ENCODE peak calls at places on chromosome X, in ten cellular contexts. A is GM20000, P is T-cell, N is GM12865, E is keratinocyte, D is activated T-cell treated with anti-CD3 and anti-CD28 coated beads for 24 hours, G is posterior vena cava, K is Right ventricle myocardium superior, X is IMR-90, B is tibial nerve. Q is an unnamed sample.
A peak's percentile ranks its signal among the peaks of the same experiment; 100 is the strongest.

GRCh38 chrX:106201502-106202178 is 33.5 kb downstream of the PWWP3B start:
- DNase-seq in A (no peak), P (no peak), N (no peak), E (no peak), D (no peak), G (no peak), K (no peak), X (no peak), B (no peak), Q (no peak)

GRCh38 chrX:40843643-40844042 is 108.3 kb upstream of the MED14 start:
- DNase-seq in A (no peak), P (no peak), N (no peak), E (no peak), D (no peak), G (no peak), K (no peak), X (no peak), B (no peak), Q (no peak)

GRCh38 chrX:11886745-11887144 is 128.7 kb downstream of the MSL3 start:
- DNase-seq in A (no peak), P (no peak), N (no peak), E (peak; percentile 70), D (no peak), G (no peak), K (no peak), X (peak; percentile 0), B (no peak), Q (no peak)

GRCh38 chrX:71632923-71633657 is 14.8 kb upstream of the CXCR3 start:
- DNase-seq in A (no peak), P (no peak), N (no peak), E (no peak), D (no peak), G (peak; percentile 52), K (no peak), X (no peak), B (no peak), Q (no peak)

GRCh38 chrX:10326578-10326977 is 169.8 kb downstream of the CLCN4 start:
- DNase-seq in A (no peak), P (no peak), N (peak; percentile 2), E (no peak), D (no peak), G (no peak), K (peak; percentile 25), X (peak; percentile 43), B (no peak), Q (no peak)

GRCh38 chrX:38664285-38664684 is 102.9 kb downstream of the TSPAN7 start:
- DNase-seq in A (no peak), P (no peak), N (peak; percentile 32), E (no peak), D (no peak), G (no peak), K (no peak), X (peak; percentile 43), B (no peak), Q (no peak)

GRCh38 chrX:2967998-2968909 is 38.1 kb upstream of the ARSH start:
- DNase-seq in A (no peak), P (no peak), N (no peak), E (peak; percentile 0), D (peak; percentile 15), G (no peak), K (peak; percentile 37), X (peak; percentile 29), B (peak; percentile 17), Q (no peak)

GRCh38 chrX:122817321-122817720 is 366.8 kb upstream of the GRIA3 start:
- DNase-seq in A (no peak), P (no peak), N (no peak), E (no peak), D (no peak), G (no peak), K (no peak), X (no peak), B (no peak), Q (no peak)

GRCh38 chrX:8663325-8663724 is 68.6 kb downstream of the ANOS1 start:
- DNase-seq in A (no peak), P (no peak), N (no peak), E (no peak), D (no peak), G (no peak), K (no peak), X (no peak), B (no peak), Q (no peak)

GRCh38 chrX:30643313-30643821 is 9.9 kb upstream of the GK start:
- DNase-seq in A (no peak), P (no peak), N (no peak), E (no peak), D (no peak), G (no peak), K (no peak), X (peak; percentile 85), B (no peak), Q (no peak)

GRCh38 chrX:55039471-55039870 is 8.7 kb upstream of the ALAS2 start:
- DNase-seq in A (no peak), P (no peak), N (no peak), E (no peak), D (no peak), G (no peak), K (no peak), X (no peak), B (no peak), Q (no peak)

GRCh38 chrX:153689654-153690465 is 2.1 kb downstream of the SLC6A8 start:
- DNase-seq in A (no peak), P (no peak), N (no peak), E (no peak), D (no peak), G (no peak), K (no peak), X (peak; percentile 23), B (no peak), Q (no peak)

GRCh38 chrX:130263016-130263415 is 5.7 kb downstream of the ZNF280C start:
- DNase-seq in A (no peak), P (no peak), N (no peak), E (no peak), D (no peak), G (no peak), K (no peak), X (peak; percentile 15), B (no peak), Q (no peak)

GRCh38 chrX:67614006-67614405 is 70.2 kb downstream of the AR start:
- DNase-seq in A (no peak), P (no peak), N (no peak), E (no peak), D (no peak), G (no peak), K (no peak), X (no peak), B (no peak), Q (no peak)

GRCh38 chrX:8254386-8254785 is 83.3 kb upstream of the VCX2 start:
- DNase-seq in A (no peak), P (no peak), N (no peak), E (no peak), D (no peak), G (no peak), K (no peak), X (no peak), B (no peak), Q (no peak)

GRCh38 chrX:68462653-68463052 is 29.4 kb upstream of the OPHN1 start:
- DNase-seq in A (no peak), P (no peak), N (peak; percentile 27), E (no peak), D (peak; percentile 7), G (no peak), K (no peak), X (peak; percentile 47), B (no peak), Q (no peak)

GRCh38 chrX:110004210-110004609 is 1.3 kb downstream of the TMEM164 start:
- DNase-seq in A (no peak), P (no peak), N (no peak), E (no peak), D (no peak), G (no peak), K (no peak), X (no peak), B (no peak), Q (no peak)

GRCh38 chrX:84118315-84118714 is 69.7 kb downstream of the RPS6KA6 start:
- DNase-seq in A (no peak), P (no peak), N (no peak), E (no peak), D (no peak), G (no peak), K (no peak), X (no peak), B (no peak), Q (no peak)

GRCh38 chrX:31609130-31609529 is 537.3 kb upstream of the FTHL17 start:
- DNase-seq in A (no peak), P (no peak), N (no peak), E (peak; percentile 32), D (no peak), G (no peak), K (no peak), X (peak; percentile 91), B (no peak), Q (no peak)

GRCh38 chrX:54785901-54786300 is 12.2 kb downstream of the ITIH6 start:
- DNase-seq in A (peak; percentile 7), P (no peak), N (peak; percentile 43), E (no peak), D (no peak), G (no peak), K (no peak), X (no peak), B (no peak), Q (no peak)

GRCh38 chrX:153667281-153667831 is 6.3 kb downstream of the PNCK start:
- DNase-seq in A (peak; percentile 3), P (no peak), N (no peak), E (no peak), D (no peak), G (no peak), K (no peak), X (no peak), B (no peak), Q (no peak)

GRCh38 chrX:48676893-48677270 is 6.7 kb upstream of the WAS start:
- DNase-seq in A (no peak), P (no peak), N (peak; percentile 15), E (no peak), D (no peak), G (peak; percentile 77), K (peak; percentile 40), X (no peak), B (no peak), Q (peak; percentile 5)

GRCh38 chrX:114584434-114584943 is 603 bp downstream of the HTR2C start:
- DNase-seq in A (no peak), P (no peak), N (no peak), E (no peak), D (no peak), G (no peak), K (no peak), X (no peak), B (no peak), Q (no peak)

Q was measured in activated T-helper 1 cell treated with anti-CD3 and anti-CD28 coated beads, Interleukin-12 subunit alpha, Interleukin-12 subunit beta, Interleukin-2, Interleukin-4 antibody, amounts not matched to agents 30 ng/mL and 10 ng/mL and 1 ng/mL, durations not matched to agents 14 hours and 24 hours and 36 hours.